ENCODE peak calls at places on chromosome 6, in five cellular contexts. U is fibroblast of villous mesenchyme, I is fibroblast of lung, F is astrocyte of the spinal cord, Y is breast epithelium. C is an unnamed sample.

GRCh38 chr6:73207221-73207837 is 18.0 kb downstream of the KHDC1L start:
- DNase-seq in Y (no peak), I (no peak), F (no peak), U (no peak), C (peak)

GRCh38 chr6:422423-423061 is 31.0 kb downstream of the IRF4 start:
- DNase-seq in F (peak), U (peak), Y (no peak), I (peak), C (peak)

GRCh38 chr6:38489951-38490350 is 149.8 kb downstream of the BTBD9 start:
- DNase-seq in U (peak), Y (no peak), F (peak), I (peak), C (no peak)

GRCh38 chr6:110826236-110827129 is 11.2 kb upstream of the CDK19 start:
- DNase-seq in F (no peak), U (peak), I (peak), Y (no peak), C (peak)

GRCh38 chr6:144377586-144377985 is 92.5 kb downstream of the UTRN start:
- DNase-seq in Y (no peak), F (peak), I (peak), U (peak), C (peak)

GRCh38 chr6:23659125-23659524 is 466.9 kb upstream of the NRSN1 start:
- DNase-seq in Y (no peak), F (peak), I (peak), U (peak), C (peak)

GRCh38 chr6:133092771-133093170 is 148.4 kb upstream of the EYA4 start:
- DNase-seq in F (no peak), U (no peak), I (no peak), Y (no peak), C (no peak)

GRCh38 chr6:324729-325125 is 32.4 kb downstream of the DUSP22 start:
- DNase-seq in U (no peak), Y (no peak), F (no peak), I (no peak), C (no peak)

GRCh38 chr6:84282566-84282965 is 55.1 kb upstream of the CEP162 start:
- DNase-seq in F (peak), U (no peak), I (peak), Y (no peak), C (peak)

GRCh38 chr6:53862517-53863457 is 68.0 kb downstream of the LRRC1 start:
- DNase-seq in F (peak), Y (no peak), U (peak), I (peak), C (peak)

GRCh38 chr6:142716097-142716496 is 228.9 kb downstream of the HIVEP2 start:
- DNase-seq in Y (no peak), F (no peak), U (no peak), I (no peak), C (no peak)

GRCh38 chr6:125197795-125198269 is 44.3 kb downstream of the TPD52L1 start:
- DNase-seq in I (peak), U (peak), F (peak), Y (peak), C (peak)

GRCh38 chr6:33442283-33442682 is 12.1 kb upstream of the ZBTB9 start:
- DNase-seq in U (no peak), F (no peak), Y (no peak), I (no peak), C (no peak)

GRCh38 chr6:116444092-116444491 is 17.1 kb upstream of the CALHM6 start:
- DNase-seq in U (peak), Y (no peak), F (peak), I (peak), C (peak)

GRCh38 chr6:168638497-168639072 is 197.6 kb downstream of the SMOC2 start:
- DNase-seq in I (no peak), Y (no peak), F (no peak), U (no peak), C (no peak)

GRCh38 chr6:20483902-20484497 is 50.3 kb upstream of the CDKAL1 start:
- DNase-seq in U (peak), Y (no peak), I (peak), F (no peak), C (no peak)

GRCh38 chr6:6006428-6007310 is at the start of gene NRN1:
- DNase-seq in Y (no peak), F (peak), I (no peak), U (no peak), C (no peak)

GRCh38 chr6:3324262-3324942 is 65.7 kb downstream of the PSMG4 start:
- DNase-seq in I (peak), Y (no peak), F (peak), U (peak), C (peak)

GRCh38 chr6:2029130-2029794 is 216.1 kb downstream of the GMDS start:
- DNase-seq in U (no peak), F (no peak), Y (no peak), I (no peak), C (peak)

GRCh38 chr6:2033544-2033943 is 211.9 kb downstream of the GMDS start:
- DNase-seq in U (no peak), I (no peak), Y (no peak), F (no peak), C (no peak)

GRCh38 chr6:2028457-2029038 is 216.9 kb downstream of the GMDS start:
- DNase-seq in I (no peak), Y (no peak), U (no peak), F (no peak), C (no peak)

GRCh38 chr6:2029952-2030351 is 215.5 kb downstream of the GMDS start:
- DNase-seq in I (no peak), F (no peak), Y (no peak), U (no peak), C (no peak)

DNA sequence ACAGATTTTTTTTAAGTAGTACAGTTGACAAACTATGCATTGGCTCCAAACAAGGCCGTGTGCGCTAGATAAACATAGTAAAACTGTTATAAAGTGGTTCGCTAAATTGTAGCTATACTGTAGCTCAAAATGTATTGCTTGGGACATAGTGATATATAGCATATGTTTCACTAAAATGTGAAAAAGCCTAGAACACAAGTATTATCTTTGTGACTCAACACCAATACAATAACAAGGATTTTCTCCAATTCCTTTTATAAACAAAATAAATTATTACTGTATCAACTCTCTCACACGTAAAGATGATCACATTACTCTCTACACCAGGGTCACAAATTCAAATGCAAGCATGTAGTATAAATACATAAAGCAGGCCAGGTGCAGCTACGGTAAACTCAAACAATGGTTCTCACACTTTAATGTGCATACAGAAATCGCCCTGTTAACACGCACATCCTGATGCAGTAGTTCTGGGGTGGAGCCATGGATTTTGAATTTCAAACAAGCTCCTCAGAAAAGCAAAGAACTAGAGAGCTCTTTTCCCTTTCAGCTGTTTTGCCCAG is 214.6 kb downstream of the GMDS start:
- DNase-seq in F (peak), I (peak), U (no peak), Y (no peak), C (no peak)
- H3K4me3 ChIP-seq in F (no peak), I (no peak), U (no peak), Y (no peak), C (no peak)

DNA sequence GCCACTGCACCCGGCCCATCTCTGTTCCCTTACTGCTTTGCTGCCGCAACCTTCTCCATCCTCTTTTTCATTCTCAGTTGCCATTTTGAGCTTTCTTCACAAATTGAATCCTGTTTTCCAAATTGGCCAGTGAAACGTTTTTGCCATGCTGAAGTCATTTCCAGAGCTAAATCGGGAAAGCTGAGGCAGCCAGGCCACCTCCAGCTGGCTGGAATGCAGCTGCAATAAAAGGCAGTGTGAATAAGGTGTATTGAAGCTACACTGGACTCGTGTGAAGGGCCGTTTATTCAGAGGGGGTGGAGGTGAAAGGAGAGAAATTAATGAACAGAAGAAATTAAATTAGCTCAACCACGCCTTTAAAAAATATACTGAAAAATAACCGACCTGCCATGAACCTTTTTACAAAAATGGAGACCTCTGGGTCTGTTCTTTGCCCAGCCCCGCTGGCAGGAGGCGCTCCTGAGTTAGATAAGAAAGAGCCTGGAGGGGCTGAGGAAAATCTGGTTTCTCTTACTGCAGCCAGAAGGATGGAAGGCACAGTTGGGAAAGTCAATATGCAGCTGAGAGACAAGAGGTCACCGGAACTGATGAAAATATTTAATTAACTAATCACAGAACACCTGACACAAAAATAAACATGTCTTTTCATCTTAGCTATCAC is 283.9 kb downstream of the FOXC1 start:
- DNase-seq in U (no peak), Y (no peak), I (peak), F (no peak), C (no peak)
- TF ChIP-seq CTCF in U (no peak), Y (no peak), I (peak), F (peak), C (no peak)

GRCh38 chr6:52516943-52517342 is 59.9 kb downstream of the TRAM2 start:
- DNase-seq in Y (no peak), F (no peak), I (no peak), U (no peak), C (no peak)

GRCh38 chr6:52518279-52518944 is 58.4 kb downstream of the TRAM2 start:
- DNase-seq in I (no peak), Y (no peak), F (no peak), U (no peak), C (no peak)

GRCh38 chr6:52516269-52516668 is 60.6 kb downstream of the TRAM2 start:
- DNase-seq in Y (no peak), I (no peak), F (no peak), U (no peak), C (no peak)

GRCh38 chr6:52519618-52520017 is 57.2 kb downstream of the TRAM2 start:
- DNase-seq in I (no peak), Y (no peak), U (no peak), F (no peak), C (peak)

DNA sequence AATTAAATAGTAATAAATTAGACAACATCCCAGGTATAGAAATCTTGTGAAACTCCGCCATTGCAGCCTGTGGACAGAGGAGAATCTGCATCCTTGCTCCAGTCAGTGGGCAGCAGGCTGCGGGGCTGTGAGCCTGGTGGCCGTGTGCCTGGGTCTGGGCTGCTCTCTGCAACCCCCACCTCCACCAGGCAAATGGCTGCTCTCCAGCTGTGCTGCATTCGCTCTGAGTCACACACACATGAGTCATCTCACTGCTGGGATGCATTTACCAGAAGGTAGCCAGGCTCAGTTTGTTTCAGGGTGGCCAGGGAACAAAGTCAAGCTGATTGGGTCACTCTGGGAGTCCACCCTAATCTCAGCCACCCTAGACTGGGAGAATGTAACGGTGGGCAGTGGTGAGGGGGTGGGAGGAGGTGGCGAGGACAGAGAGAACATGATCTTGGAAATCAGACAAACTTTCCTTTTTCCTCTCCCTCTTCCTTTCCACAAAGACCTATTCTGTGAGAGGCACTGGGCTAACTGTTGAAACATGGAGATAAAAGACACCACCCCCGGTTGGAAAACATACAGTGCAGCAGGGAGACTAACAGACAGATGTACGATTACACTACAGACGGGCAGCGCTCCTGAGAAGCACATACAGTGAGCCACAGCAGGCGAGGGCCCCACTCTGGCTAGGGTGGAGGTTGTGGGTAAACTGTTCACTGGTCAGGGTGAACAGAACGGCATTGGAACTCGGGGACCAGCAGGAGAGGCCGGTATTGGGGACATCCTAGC is 59.2 kb downstream of the TRAM2 start:
- DNase-seq in U (peak), F (peak), I (peak), Y (peak), C (peak)
- H3K4me3 ChIP-seq in U (peak), F (no peak), I (no peak), Y (peak), C (no peak)

GRCh38 chr6:93746892-93747291 is 327.5 kb upstream of the EPHA7 start:
- DNase-seq in U (peak), I (no peak), Y (no peak), F (no peak), C (no peak)
- TF ChIP-seq CTCF in U (no peak), I (no peak), Y (no peak), F (no peak), C (no peak)

GRCh38 chr6:97305676-97306075 is 22.7 kb upstream of the MMS22L start:
- DNase-seq in F (no peak), U (no peak), I (no peak), Y (no peak), C (no peak)
- H3K4me3 ChIP-seq in F (no peak), U (no peak), I (no peak), Y (no peak), C (no peak)

GRCh38 chr6:34583461-34583860 is 27.3 kb upstream of the SPDEF start:
- DNase-seq in U (no peak), Y (no peak), F (no peak), I (no peak), C (peak)
- TF ChIP-seq CTCF in U (peak), Y (no peak), F (peak), I (peak), C (peak)

GRCh38 chr6:69022991-69023390 is 387.9 kb downstream of the ADGRB3 start:
- DNase-seq in F (peak), I (peak), Y (no peak), U (peak), C (peak)

GRCh38 chr6:69019832-69020231 is 384.8 kb downstream of the ADGRB3 start:
- DNase-seq in F (no peak), U (no peak), I (peak), Y (no peak), C (no peak)

DNA sequence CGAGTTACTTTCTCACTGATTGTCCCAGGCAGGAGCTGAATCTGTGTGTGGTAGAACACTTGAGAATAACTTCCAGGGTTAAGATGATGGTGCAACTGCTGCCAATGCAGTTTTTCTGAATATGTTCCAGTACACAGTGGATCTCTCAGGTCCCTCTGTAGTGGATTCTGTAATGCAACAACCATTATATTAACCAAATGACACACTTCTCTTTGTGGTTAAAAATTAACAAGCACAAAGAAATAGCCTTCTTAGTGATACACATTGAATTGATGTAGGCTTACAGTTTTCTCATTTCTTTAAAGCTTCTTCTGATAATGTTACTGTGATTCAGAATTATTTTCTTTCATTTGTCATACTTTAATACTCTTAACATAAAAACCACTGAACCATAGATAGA is 383.8 kb downstream of the ADGRB3 start:
- DNase-seq in Y (no peak), I (no peak), U (no peak), F (no peak), C (no peak)
- H3K4me3 ChIP-seq in Y (no peak), I (no peak), U (no peak), F (no peak), C (no peak)

GRCh38 chr6:147567141-147567805 is 58.8 kb downstream of the SAMD5 start:
- DNase-seq in U (peak), I (peak), Y (no peak), F (no peak), C (peak)
- TF ChIP-seq CTCF in U (no peak), I (no peak), Y (no peak), F (no peak), C (no peak)

GRCh38 chr6:71031912-71032311 is 75.1 kb upstream of the B3GAT2 start:
- DNase-seq in F (no peak), Y (no peak), I (peak), U (peak), C (no peak)

GRCh38 chr6:71028877-71029252 is 72.0 kb upstream of the B3GAT2 start:
- DNase-seq in U (no peak), Y (no peak), F (no peak), I (no peak), C (peak)

GRCh38 chr6:71028236-71028876 is 71.5 kb upstream of the B3GAT2 start:
- DNase-seq in U (no peak), F (no peak), Y (no peak), I (no peak), C (peak)
- H3K4me3 ChIP-seq in U (no peak), F (no peak), Y (no peak), I (no peak), C (no peak)

GRCh38 chr6:137799950-137800568 is 67.0 kb upstream of the TNFAIP3 start:
- DNase-seq in F (peak), U (peak), I (peak), Y (no peak), C (peak)
- TF ChIP-seq CTCF in F (peak), U (peak), I (peak), Y (peak), C (peak)